ENCODE peak calls at places on chromosomes 2 and 18, in ten cellular contexts. One of them, this sample, is unnamed.

GRCh38 chr2:113175736-113176695 is 2.2 kb downstream of the PSD4 start:
- DNase-seq in fibroblast of mammary gland: no peak
- DNase-seq in right cardiac atrium: no peak
- DNase-seq in amniotic stem cell: no peak
- DNase-seq in Caco-2: no peak
- DNase-seq in NCI-H2081 treated with DMSO at 0.1 percent for 48 hours: no peak
- DNase-seq in NCI-H524: peak
- DNase-seq in NCI-H1105: no peak
- DNase-seq in AG08396: no peak
- DNase-seq in left colon: no peak
- DNase-seq in this sample: no peak

GRCh38 chr2:236166781-236167296 is 1.3 kb downstream of the GBX2 start:
- DNase-seq in fibroblast of mammary gland: no peak
- DNase-seq in right cardiac atrium: no peak
- DNase-seq in amniotic stem cell: no peak
- DNase-seq in Caco-2: no peak
- DNase-seq in NCI-H2081 treated with DMSO at 0.1 percent for 48 hours: no peak
- DNase-seq in NCI-H524: peak
- DNase-seq in NCI-H1105: no peak
- DNase-seq in AG08396: peak
- DNase-seq in left colon: no peak
- DNase-seq in this sample: no peak

GRCh38 chr2:130358420-130359350 is 2.8 kb downstream of the PTPN18 start:
- DNase-seq in fibroblast of mammary gland: no peak
- DNase-seq in right cardiac atrium: no peak
- DNase-seq in amniotic stem cell: no peak
- DNase-seq in Caco-2: no peak
- DNase-seq in NCI-H2081 treated with DMSO at 0.1 percent for 48 hours: no peak
- DNase-seq in NCI-H524: no peak
- DNase-seq in NCI-H1105: no peak
- DNase-seq in AG08396: no peak
- DNase-seq in left colon: no peak
- DNase-seq in this sample: peak

GRCh38 chr18:2883137-2883671 is 36.4 kb downstream of the EMILIN2 start:
- DNase-seq in fibroblast of mammary gland: no peak
- DNase-seq in right cardiac atrium: no peak
- DNase-seq in amniotic stem cell: no peak
- DNase-seq in Caco-2: no peak
- DNase-seq in NCI-H2081 treated with DMSO at 0.1 percent for 48 hours: no peak
- DNase-seq in NCI-H524: no peak
- DNase-seq in NCI-H1105: no peak
- DNase-seq in AG08396: no peak
- DNase-seq in left colon: peak
- DNase-seq in this sample: no peak

GRCh38 chr2:71410716-71411115 is 42.6 kb upstream of the DYSF start:
- DNase-seq in fibroblast of mammary gland: no peak
- DNase-seq in right cardiac atrium: no peak
- DNase-seq in amniotic stem cell: no peak
- DNase-seq in Caco-2: no peak
- DNase-seq in NCI-H2081 treated with DMSO at 0.1 percent for 48 hours: no peak
- DNase-seq in NCI-H524: no peak
- DNase-seq in NCI-H1105: no peak
- DNase-seq in AG08396: no peak
- DNase-seq in left colon: no peak
- DNase-seq in this sample: no peak

GRCh38 chr2:23399674-23400261 is 14.8 kb downstream of the KLHL29 start:
- DNase-seq in fibroblast of mammary gland: no peak
- DNase-seq in right cardiac atrium: no peak
- DNase-seq in amniotic stem cell: no peak
- DNase-seq in Caco-2: no peak
- DNase-seq in NCI-H2081 treated with DMSO at 0.1 percent for 48 hours: no peak
- DNase-seq in NCI-H524: peak
- DNase-seq in NCI-H1105: no peak
- DNase-seq in AG08396: no peak
- DNase-seq in left colon: no peak
- DNase-seq in this sample: no peak

GRCh38 chr18:69996417-69996816 is 48.7 kb upstream of the CD226 start:
- DNase-seq in fibroblast of mammary gland: no peak
- DNase-seq in right cardiac atrium: no peak
- DNase-seq in amniotic stem cell: no peak
- DNase-seq in Caco-2: no peak
- DNase-seq in NCI-H2081 treated with DMSO at 0.1 percent for 48 hours: no peak
- DNase-seq in NCI-H524: no peak
- DNase-seq in NCI-H1105: no peak
- DNase-seq in AG08396: no peak
- DNase-seq in left colon: no peak
- DNase-seq in this sample: no peak

GRCh38 chr2:176589956-176590509 is 320.8 kb downstream of the MTX2 start:
- DNase-seq in fibroblast of mammary gland: no peak
- DNase-seq in right cardiac atrium: no peak
- DNase-seq in amniotic stem cell: no peak
- DNase-seq in Caco-2: no peak
- DNase-seq in NCI-H2081 treated with DMSO at 0.1 percent for 48 hours: no peak
- DNase-seq in NCI-H524: no peak
- DNase-seq in NCI-H1105: no peak
- DNase-seq in AG08396: no peak
- DNase-seq in left colon: no peak
- DNase-seq in this sample: no peak

GRCh38 chr2:237026981-237027711 is 58.5 kb upstream of the COPS8 start:
- DNase-seq in fibroblast of mammary gland: peak
- DNase-seq in right cardiac atrium: peak
- DNase-seq in amniotic stem cell: peak
- DNase-seq in Caco-2: peak
- DNase-seq in NCI-H2081 treated with DMSO at 0.1 percent for 48 hours: no peak
- DNase-seq in NCI-H524: peak
- DNase-seq in NCI-H1105: peak
- DNase-seq in AG08396: peak
- DNase-seq in left colon: peak
- DNase-seq in this sample: no peak

GRCh38 chr18:59547691-59548182 is 149.5 kb downstream of the CCBE1 start:
- DNase-seq in fibroblast of mammary gland: peak
- DNase-seq in right cardiac atrium: peak
- DNase-seq in amniotic stem cell: no peak
- DNase-seq in Caco-2: no peak
- DNase-seq in NCI-H2081 treated with DMSO at 0.1 percent for 48 hours: no peak
- DNase-seq in NCI-H524: no peak
- DNase-seq in NCI-H1105: no peak
- DNase-seq in AG08396: peak
- DNase-seq in left colon: no peak
- DNase-seq in this sample: no peak